ENCODE peak calls at places on chromosomes 1 and 21, in four cellular contexts. R, M, F and B are unnamed samples. For H3K9me3, the result is how much of the 10 kb centered on the place peaks cover.

GRCh38 chr1:24929091-24929875 is 793 bp downstream of the RUNX3 start:
- DNase-seq in M (no peak), R (no peak), F (peak), B (no peak)

GRCh38 chr1:193013707-193014106 is 45.5 kb downstream of the UCHL5 start:
- DNase-seq in M (no peak), R (no peak), F (no peak), B (no peak)

GRCh38 chr1:11179125-11179524 is 10.0 kb upstream of the ANGPTL7 start:
- DNase-seq in R (no peak), M (no peak), F (no peak), B (no peak)

GRCh38 chr21:42545317-42545716 is 31.7 kb downstream of the SLC37A1 start:
- DNase-seq in M (no peak), F (no peak), R (no peak), B (no peak)

GRCh38 chr1:24226754-24227153 is 39.7 kb upstream of the IFNLR1 start:
- DNase-seq in M (no peak), F (no peak), R (no peak), B (no peak)

GRCh38 chr1:246592695-246593094 is 26.4 kb downstream of the CNST start:
- DNase-seq in F (no peak), M (no peak), R (no peak), B (no peak)

GRCh38 chr1:200530551-200531261 is 89.8 kb downstream of the KIF14 start:
- DNase-seq in F (no peak), R (no peak), M (no peak), B (no peak)

GRCh38 chr1:43531906-43532584 is 1.4 kb downstream of the PTPRF start:
- DNase-seq in M (no peak), R (no peak), F (no peak), B (no peak)

GRCh38 chr1:108079550-108079949 is 114.6 kb upstream of the VAV3 start:
- DNase-seq in M (no peak), F (no peak), R (no peak), B (no peak)

GRCh38 chr1:116556289-116557006 is 14.4 kb downstream of the CD58 start:
- DNase-seq in M (no peak), R (no peak), F (peak), B (peak)

GRCh38 chr21:46598563-46599250 is 6.2 kb downstream of the S100B start:
- DNase-seq in R (no peak), F (no peak), M (no peak), B (no peak)

GRCh38 chr1:100187912-100188311 is 9.9 kb upstream of the LRRC39 start:
- DNase-seq in R (no peak), M (no peak), F (peak), B (no peak)

GRCh38 chr1:66532798-66533783 is 862 bp upstream of the SGIP1 start:
- DNase-seq in M (no peak), F (peak), R (no peak), B (no peak)

GRCh38 chr21:35007348-35007747 is 41.8 kb downstream of the RUNX1 start:
- DNase-seq in R (no peak), M (no peak), F (no peak), B (no peak)

GRCh38 chr1:61224609-61225008 is 142.2 kb downstream of the NFIA start:
- DNase-seq in M (no peak), R (no peak), F (no peak), B (no peak)

GRCh38 chr1:56098956-56099355 is 480.4 kb downstream of the PLPP3 start:
- DNase-seq in R (no peak), M (no peak), F (no peak), B (no peak)

GRCh38 chr21:45528981-45529784 is 13.1 kb downstream of the SLC19A1 start:
- DNase-seq in M (no peak), R (no peak), F (peak), B (no peak)

GRCh38 chr1:244545511-244545910 is 84.4 kb downstream of the CATSPERE start:
- DNase-seq in R (no peak), M (no peak), F (no peak), B (no peak)

GRCh38 chr1:156090138-156090821 is 8.0 kb upstream of the MEX3A start:
- DNase-seq in M (no peak), F (no peak), R (no peak), B (no peak)

GRCh38 chr1:22607154-22607553 is 29.3 kb upstream of the C1QA start:
- DNase-seq in F (no peak), M (no peak), R (no peak), B (no peak)

GRCh38 chr1:28199328-28200233 is 23.1 kb upstream of the PTAFR start:
- DNase-seq in R (no peak), F (no peak), M (no peak), B (no peak)

GRCh38 chr1:91803847-91804545 is 82.0 kb downstream of the TGFBR3 start:
- DNase-seq in F (no peak), M (no peak), R (no peak), B (no peak)

GRCh38 chr1:202161151-202162048 is 998 bp upstream of the PTPN7 start:
- DNase-seq in F (no peak), R (no peak), M (no peak), B (no peak)

GRCh38 chr1:25469177-25469576 is 38.5 kb downstream of the MACO1 start:
- DNase-seq in F (no peak), M (no peak), R (no peak), B (no peak)

GRCh38 chr1:8162168-8162567 is 136.1 kb upstream of the ERRFI1 start:
- DNase-seq in M (no peak), F (no peak), R (no peak), B (no peak)

GRCh38 chr21:37551406-37552355 is 185.1 kb downstream of the DYRK1A start:
- DNase-seq in F (peak), M (no peak), R (no peak), B (no peak)

GRCh38 chr1:64242895-64243756 is 39.7 kb downstream of the UBE2U start:
- DNase-seq in M (no peak), R (no peak), F (peak), B (no peak)

GRCh38 chr1:160211010-160211790 is 6.0 kb downstream of the PEA15 start:
- DNase-seq in M (no peak), F (no peak), R (no peak), B (no peak)

GRCh38 chr1:9164919-9165318 is 36.0 kb upstream of the GPR157 start:
- DNase-seq in F (no peak), R (no peak), M (no peak), B (no peak)

GRCh38 chr1:54984126-54984842 is 3.9 kb downstream of the TMEM61 start:
- DNase-seq in F (no peak), M (no peak), R (no peak), B (no peak)

GRCh38 chr1:181100015-181100905 is 11.8 kb downstream of the IER5 start:
- DNase-seq in F (no peak), M (no peak), R (no peak), B (no peak)

GRCh38 chr1:75074719-75075395 is 59.3 kb upstream of the LHX8 start:
- DNase-seq in M (no peak), R (no peak), F (no peak), B (no peak)

GRCh38 chr1:165257969-165258459 is 98.5 kb downstream of the LMX1A start:
- DNase-seq in R (no peak), M (peak), F (peak), B (peak)

GRCh38 chr1:8809342-8809736 is 8.1 kb downstream of the RERE start:
- DNase-seq in F (no peak), R (no peak), M (no peak), B (no peak)

GRCh38 chr1:98323906-98324358 is 337.6 kb upstream of the SNX7 start:
- DNase-seq in M (no peak), R (no peak), F (peak), B (peak)

GRCh38 chr1:97849350-97850339 is 71.2 kb downstream of the DPYD start:
- DNase-seq in M (no peak), F (peak), R (no peak), B (no peak)

GRCh38 chr1:192133350-192133950 is 24.8 kb upstream of the RGS18 start:
- DNase-seq in F (no peak), M (no peak), R (no peak), B (no peak)

GRCh38 chr1:18907021-18907913 is 4.9 kb upstream of the ALDH4A1 start:
- DNase-seq in M (no peak), R (no peak), F (peak), B (no peak)

GRCh38 chr21:33309778-33310177 is 15.0 kb upstream of the IFNAR1 start:
- DNase-seq in R (no peak), M (no peak), F (no peak), B (no peak)

GRCh38 chr21:30030416-30030815 is 90.6 kb upstream of the GRIK1 start:
- DNase-seq in R (no peak), M (no peak), F (no peak), B (no peak)

GRCh38 chr21:30028537-30028936 is 88.7 kb upstream of the GRIK1 start:
- DNase-seq in R (no peak), M (no peak), F (no peak), B (no peak)

DNA sequence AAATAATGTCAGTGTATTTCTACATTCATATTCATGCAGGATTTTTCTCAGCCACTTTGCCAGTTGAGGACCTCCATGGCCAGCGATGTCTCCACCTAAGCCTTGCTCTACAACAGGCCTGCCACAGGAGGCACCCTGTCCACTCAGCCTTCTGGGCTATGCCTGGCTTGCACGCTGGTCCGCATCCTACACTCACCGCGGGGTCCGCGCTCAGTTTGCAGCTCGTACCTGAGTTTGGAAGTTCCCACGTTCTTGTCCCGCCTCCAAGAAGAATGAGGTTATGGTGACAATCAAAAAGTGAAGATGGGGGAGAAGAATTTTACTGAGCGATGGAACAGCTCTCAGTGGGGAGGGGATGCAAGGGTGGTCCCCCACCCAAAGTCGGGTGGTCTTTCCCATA is 93.6 kb upstream of the GRIK1 start:
- DNase-seq in M (no peak), R (no peak), F (no peak), B (no peak)
- H3K9me3 ChIP-seq in M (under half), R (under half), F (under half), B (under half)

DNA sequence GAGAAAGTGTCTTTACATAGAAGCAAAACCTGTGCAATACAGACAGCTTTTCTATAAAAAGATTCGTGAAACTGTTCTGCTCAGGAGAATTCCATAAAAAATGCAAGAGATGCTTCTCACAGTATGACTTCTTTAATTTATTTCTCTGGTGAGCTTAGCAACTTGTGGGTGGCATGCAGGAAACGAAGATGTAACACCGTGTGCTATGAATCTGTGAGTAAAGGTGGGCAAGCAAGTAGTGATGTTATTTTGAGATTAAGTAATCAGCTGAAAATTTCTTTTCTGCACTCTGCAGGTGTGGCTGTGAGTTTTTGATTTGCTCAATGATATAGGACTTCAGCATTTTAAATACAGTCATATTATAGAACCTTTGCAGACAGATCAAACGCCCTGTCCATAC is 656.8 kb upstream of the NCAM2 start:
- DNase-seq in R (no peak), M (no peak), F (no peak), B (no peak)
- H3K9me3 ChIP-seq in R (under half), M (under half), F (under half), B (under half)

DNA sequence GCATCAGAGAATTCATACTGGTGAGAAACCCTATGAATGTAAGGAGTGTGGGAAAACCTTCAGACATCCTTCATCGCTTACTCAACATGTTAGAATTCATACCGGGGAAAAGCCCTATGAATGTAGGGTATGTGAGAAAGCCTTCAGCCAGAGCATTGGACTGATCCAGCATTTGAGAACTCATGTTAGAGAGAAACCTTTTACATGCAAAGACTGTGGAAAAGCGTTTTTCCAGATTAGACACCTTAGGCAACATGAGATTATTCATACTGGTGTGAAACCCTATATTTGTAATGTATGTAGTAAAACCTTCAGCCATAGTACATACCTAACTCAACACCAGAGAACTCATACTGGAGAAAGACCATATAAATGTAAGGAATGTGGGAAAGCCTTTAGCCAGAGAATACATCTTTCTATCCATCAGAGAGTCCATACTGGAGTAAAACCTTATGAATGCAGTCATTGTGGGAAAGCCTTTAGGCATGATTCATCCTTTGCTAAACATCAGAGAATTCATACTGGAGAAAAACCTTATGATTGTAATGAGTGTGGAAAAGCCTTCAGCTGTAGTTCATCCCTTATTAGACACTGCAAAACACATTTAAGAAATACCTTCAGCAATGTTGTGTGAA is 12.8 kb downstream of the ZFP69B start:
- DNase-seq in M (no peak), R (no peak), F (no peak), B (no peak)
- H3K9me3 ChIP-seq in M (half or more), R (half or more), F (half or more), B (half or more)

GRCh38 chr1:203968728-203969127 is 104.2 kb upstream of the SOX13 start:
- DNase-seq in M (no peak), F (no peak), R (no peak), B (no peak)

GRCh38 chr1:203969846-203970245 is 103.1 kb upstream of the SOX13 start:
- DNase-seq in F (no peak), M (no peak), R (no peak), B (no peak)
- H3K9me3 ChIP-seq in F (under half), M (under half), R (under half), B (under half)

GRCh38 chr1:27180037-27180436 is 25.1 kb upstream of the SLC9A1 start:
- DNase-seq in F (no peak), M (no peak), R (no peak), B (no peak)
- H3K9me3 ChIP-seq in F (under half), M (under half), R (under half), B (under half)

GRCh38 chr21:27154451-27155129 is 187.7 kb upstream of the ADAMTS5 start:
- DNase-seq in R (no peak), M (no peak), F (no peak), B (no peak)
- H3K9me3 ChIP-seq in R (under half), M (under half), F (under half), B (under half)

DNA sequence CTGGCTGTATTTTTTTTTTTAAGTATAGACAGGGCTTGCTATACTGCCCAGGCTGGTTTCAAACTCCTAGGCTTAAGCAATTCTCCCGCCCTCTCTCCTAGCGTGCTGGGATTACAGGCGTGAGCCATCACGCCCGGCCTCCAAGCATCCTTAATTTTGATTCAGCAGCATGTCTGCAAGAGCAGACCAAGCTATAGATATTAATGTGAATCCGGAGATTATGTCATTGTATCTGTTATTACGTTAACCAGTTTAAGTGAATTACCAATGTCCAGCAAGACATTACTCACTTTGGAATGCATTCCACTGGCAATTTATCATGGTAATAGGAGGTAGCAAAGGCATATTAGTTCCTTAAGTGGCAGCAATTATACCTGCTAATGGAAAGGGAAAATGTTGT is 179.7 kb downstream of the CHRM3 start:
- DNase-seq in F (no peak), R (no peak), M (no peak), B (no peak)
- H3K9me3 ChIP-seq in F (under half), R (under half), M (under half), B (under half)

GRCh38 chr21:43824250-43824882 is 35.0 kb downstream of the RRP1 start:
- DNase-seq in F (no peak), R (no peak), M (no peak), B (no peak)
- H3K9me3 ChIP-seq in F (under half), R (under half), M (under half), B (under half)